ENCODE peak calls at places on chromosomes 16 and 17, in ten cellular contexts. J is endodermal cell, H is BJ, Y is NB4, K is A549, D is cardiac fibroblast, U is kidney epithelial cell, L is tibial artery, G is mammary epithelial cell, Q is HL-60. F is an unnamed sample.

GRCh38 chr17:10398352-10398751 is 23.4 kb downstream of the MYH8 start:
- DNase-seq in U (no peak), K (no peak), Q (no peak), G (no peak), Y (peak; percentile 9), L (no peak), J (peak; percentile 85), H (no peak), D (no peak), F (no peak)

GRCh38 chr17:48548687-48549621 is 4.0 kb upstream of the HOXB2 start:
- DNase-seq in H (no peak), J (no peak), U (no peak), Q (no peak), K (no peak), L (no peak), Y (no peak), D (no peak), G (peak; percentile 30), F (no peak)

GRCh38 chr17:66300956-66301355 is 1.5 kb upstream of the PRKCA start:
- DNase-seq in U (no peak), G (no peak), L (no peak), J (no peak), D (no peak), H (no peak), K (no peak), Y (no peak), Q (no peak), F (no peak)

GRCh38 chr17:78717431-78717980 is 64.6 kb downstream of the CYTH1 start:
- DNase-seq in H (no peak), U (no peak), K (peak; percentile 74), L (no peak), D (peak; percentile 64), G (peak; percentile 32), Y (no peak), Q (no peak), J (peak; percentile 42), F (peak; percentile 50)

GRCh38 chr17:66018786-66019185 is 173.1 kb downstream of the CEP112 start:
- DNase-seq in G (no peak), H (no peak), L (no peak), K (no peak), J (no peak), Q (no peak), Y (no peak), U (no peak), D (no peak), F (no peak)

GRCh38 chr16:626787-627457 is 3.9 kb upstream of the WFIKKN1 start:
- DNase-seq in H (peak; percentile 62), Y (no peak), K (peak; percentile 97), L (no peak), G (peak; percentile 82), J (no peak), U (peak; percentile 85), Q (no peak), D (peak; percentile 95), F (no peak)

GRCh38 chr17:72456026-72456569 is 335.3 kb downstream of the SOX9 start:
- DNase-seq in Q (no peak), U (peak; percentile 51), L (no peak), G (peak; percentile 75), K (peak; percentile 89), D (peak; percentile 38), Y (no peak), J (no peak), H (peak; percentile 22), F (no peak)

GRCh38 chr16:2513405-2514332 is at the start of gene ATP6V0C:
- DNase-seq in D (peak; percentile 91), Q (peak; percentile 84), H (no peak), J (peak; percentile 97), K (peak; percentile 86), U (peak; percentile 48), G (peak; percentile 89), L (peak; percentile 95), Y (peak; percentile 90), F (peak; percentile 95)

GRCh38 chr16:68643227-68643626 is 1.9 kb upstream of the CDH3 start:
- DNase-seq in D (no peak), G (no peak), J (peak; percentile 57), K (no peak), L (no peak), H (no peak), U (no peak), Y (no peak), Q (no peak), F (no peak)

GRCh38 chr16:65153365-65154105 is 31.7 kb upstream of the CDH11 start:
- DNase-seq in H (no peak), U (no peak), Q (no peak), J (no peak), G (no peak), L (no peak), K (no peak), Y (no peak), D (no peak), F (no peak)

GRCh38 chr17:39757931-39758873 is 20.5 kb downstream of the GRB7 start:
- DNase-seq in Q (no peak), U (no peak), L (no peak), G (no peak), Y (peak; percentile 87), H (no peak), D (no peak), K (no peak), J (peak; percentile 56), F (peak; percentile 89)

GRCh38 chr17:12995106-12995895 is 22.5 kb downstream of the ELAC2 start:
- DNase-seq in Q (no peak), D (no peak), K (no peak), U (no peak), H (no peak), Y (no peak), L (peak; percentile 2), J (no peak), G (no peak), F (no peak)

GRCh38 chr17:83092931-83093330 is 13.5 kb downstream of the METRNL start:
- DNase-seq in Q (no peak), J (no peak), G (no peak), K (no peak), D (no peak), H (no peak), U (no peak), Y (no peak), L (no peak), F (no peak)

GRCh38 chr17:77391668-77392375 is 251.1 kb downstream of the SEC14L1 start:
- DNase-seq in H (peak; percentile 95), D (peak; percentile 92), J (peak; percentile 83), Y (no peak), Q (no peak), U (no peak), K (peak; percentile 54), G (peak; percentile 83), L (peak; percentile 92), F (no peak)
- H3K4me3 ChIP-seq in H (no peak overlapping the region), D (no peak overlapping the region), J (no peak overlapping the region), Y (no peak overlapping the region), Q (no peak overlapping the region), U (no peak overlapping the region), K (peak overlapping the region; percentile 2), G (no peak overlapping the region), L (no peak overlapping the region), F (no peak overlapping the region)

GRCh38 chr17:8418471-8418870 is 17.2 kb upstream of the NDEL1 start:
- DNase-seq in U (no peak), G (no peak), K (no peak), L (no peak), H (no peak), Q (no peak), Y (no peak), J (no peak), D (no peak), F (no peak)

GRCh38 chr17:8420041-8420934 is 15.4 kb upstream of the NDEL1 start:
- DNase-seq in K (no peak), D (peak; percentile 91), Q (no peak), U (no peak), J (peak; percentile 17), Y (no peak), G (no peak), H (no peak), L (no peak), F (no peak)

GRCh38 chr17:8419305-8419704 is 16.4 kb upstream of the NDEL1 start:
- DNase-seq in L (no peak), G (no peak), Y (no peak), U (no peak), Q (no peak), H (no peak), J (no peak), K (no peak), D (no peak), F (no peak)

GRCh38 chr17:8417806-8418205 is 17.9 kb upstream of the NDEL1 start:
- DNase-seq in J (no peak), L (no peak), U (no peak), Q (peak; percentile 36), K (no peak), D (no peak), G (no peak), Y (peak; percentile 51), H (no peak), F (no peak)

GRCh38 chr17:8421571-8421970 is 14.1 kb upstream of the NDEL1 start:
- DNase-seq in D (peak; percentile 54), G (peak; percentile 17), J (peak; percentile 41), K (no peak), H (no peak), L (no peak), U (no peak), Q (no peak), Y (no peak), F (no peak)
- TF ChIP-seq CTCF in D (no peak), G (no peak), J (no peak), K (no peak), H (no peak), L (no peak), U (no peak), Q (no peak), Y (no peak), F (no peak)

DNA sequence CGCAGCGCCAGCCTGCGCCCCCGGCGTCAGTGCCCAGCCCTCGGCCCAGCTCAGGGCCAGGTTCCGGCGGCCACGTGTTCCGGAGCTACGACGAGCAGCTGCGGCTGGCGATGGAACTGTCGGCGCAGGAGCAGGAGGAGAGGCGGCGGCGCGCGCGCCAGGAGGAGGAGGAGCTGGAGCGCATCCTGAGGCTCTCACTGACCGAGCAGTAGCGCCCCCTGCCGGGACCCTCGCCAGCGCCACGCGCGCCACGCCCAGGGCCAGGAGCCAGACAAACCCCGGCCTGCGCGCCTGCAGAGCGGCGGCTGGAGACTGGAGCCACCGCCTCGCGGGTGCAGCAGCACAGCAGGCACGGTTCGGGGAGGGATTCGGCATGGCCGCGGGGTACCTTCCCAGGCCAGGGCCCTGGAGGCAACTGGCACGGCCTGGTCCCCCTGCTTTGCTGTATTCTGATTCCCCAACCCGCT is 9.3 kb downstream of the CORO6 start:
- DNase-seq in L (peak; percentile 96), Y (peak; percentile 87), U (no peak), D (peak; percentile 93), H (no peak), G (no peak), Q (no peak), J (peak; percentile 100), K (no peak), F (peak; percentile 88)
- H3K4me3 ChIP-seq in L (peak overlapping the region; percentile 49), Y (no peak overlapping the region), U (peak overlapping the region; percentile 1), D (peak overlapping the region; percentile 33), H (peak overlapping the region; percentile 9), G (no peak overlapping the region), Q (no peak overlapping the region), J (no peak overlapping the region), K (peak overlapping the region; percentile 23), F (no peak overlapping the region)

DNA sequence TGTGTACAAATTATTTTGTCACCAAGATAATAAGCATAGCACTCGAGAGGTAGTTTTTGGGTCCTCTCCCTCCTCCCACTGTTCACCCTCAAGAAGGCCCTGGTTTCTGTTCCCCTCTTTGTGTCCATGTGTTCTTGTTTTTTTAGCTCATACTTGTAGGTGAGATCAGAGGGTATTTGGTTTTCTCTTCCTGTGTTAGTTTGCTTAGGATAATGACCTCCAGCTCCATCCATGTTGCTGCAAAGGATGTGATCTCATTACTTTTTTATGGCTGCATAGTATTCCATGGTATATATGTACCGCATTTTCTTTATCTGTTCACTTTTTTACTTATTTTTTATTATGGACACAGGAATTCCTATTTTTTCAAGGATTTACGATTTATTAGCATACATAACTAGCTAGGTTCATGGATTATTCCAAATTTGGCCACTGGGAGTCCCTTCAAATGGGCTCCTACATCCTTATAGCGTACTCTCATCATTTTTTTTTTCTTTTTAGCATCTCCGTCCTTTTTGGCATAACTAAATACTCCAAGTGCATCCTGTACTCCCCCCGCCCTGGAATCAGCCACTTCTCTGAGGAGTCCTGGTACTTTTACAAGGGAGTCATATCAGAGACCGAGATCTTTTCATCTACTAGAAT is 7.3 kb downstream of the TADA2A start:
- DNase-seq in D (no peak), U (no peak), Q (no peak), G (no peak), K (no peak), L (no peak), J (no peak), Y (no peak), H (no peak), F (no peak)
- TF ChIP-seq CTCF in D (peak; percentile 39), U (peak; percentile 11), Q (no peak), G (peak; percentile 32), K (peak; percentile 28), L (no peak), J (peak; percentile 65), Y (no peak), H (peak; percentile 41), F (no peak)

F was measured in GM12865.